ENCODE peak calls at places on chromosomes 5 and 9, in five cellular contexts. Z is bronchial epithelial cell, X is colonic mucosa, L is pancreas, A is heart left ventricle. D is an unnamed sample.

GRCh38 chr9:2291980-2292704 is 277.0 kb downstream of the SMARCA2 start:
- DNase-seq in Z (peak), X (peak), L (no peak), A (no peak), D (peak)

GRCh38 chr9:82011133-82011532 is 22.6 kb downstream of the SPATA31D1 start:
- DNase-seq in Z (no peak), X (no peak), L (no peak), A (no peak), D (no peak)

GRCh38 chr5:45454114-45454513 is 242.1 kb downstream of the HCN1 start:
- DNase-seq in Z (peak), X (no peak), L (peak), A (peak), D (peak)

GRCh38 chr9:136707849-136708517 is 4.4 kb upstream of the DIPK1B start:
- DNase-seq in Z (no peak), X (no peak), L (no peak), A (no peak), D (no peak)

GRCh38 chr5:159097461-159098284 is 2.0 kb downstream of the EBF1 start:
- DNase-seq in Z (no peak), X (no peak), L (no peak), A (peak), D (no peak)

GRCh38 chr5:74378464-74378863 is 262.1 kb downstream of the ENC1 start:
- DNase-seq in Z (peak), X (no peak), L (no peak), A (no peak), D (no peak)

GRCh38 chr5:126967808-126968466 is 62.4 kb downstream of the MARCHF3 start:
- DNase-seq in Z (no peak), X (no peak), L (no peak), A (no peak), D (no peak)

GRCh38 chr5:172452398-172453205 is 1.7 kb downstream of the SH3PXD2B start:
- DNase-seq in Z (peak), X (no peak), L (no peak), A (no peak), D (no peak)

GRCh38 chr5:58042933-58043606 is 416.8 kb downstream of the PLK2 start:
- DNase-seq in Z (peak), X (peak), L (no peak), A (no peak), D (no peak)

GRCh38 chr9:136674786-136675349 is 12.2 kb downstream of the EGFL7 start:
- DNase-seq in Z (no peak), X (peak), L (peak), A (no peak), D (no peak)

GRCh38 chr5:63249960-63250359 is 671.3 kb downstream of the LRRC70 start:
- DNase-seq in Z (peak), X (no peak), L (no peak), A (no peak), D (no peak)

GRCh38 chr5:174625591-174626365 is 98.6 kb upstream of the MSX2 start:
- DNase-seq in Z (no peak), X (no peak), L (no peak), A (no peak), D (no peak)

GRCh38 chr5:174623438-174624019 is 100.9 kb upstream of the MSX2 start:
- DNase-seq in Z (no peak), X (no peak), L (no peak), A (no peak), D (peak)

GRCh38 chr5:174622067-174622466 is 102.3 kb upstream of the MSX2 start:
- DNase-seq in Z (no peak), X (no peak), L (no peak), A (no peak), D (no peak)

GRCh38 chr5:174624754-174625506 is 99.5 kb upstream of the MSX2 start:
- DNase-seq in Z (no peak), X (no peak), L (no peak), A (no peak), D (no peak)

GRCh38 chr5:174623018-174623417 is 101.4 kb upstream of the MSX2 start:
- DNase-seq in Z (no peak), X (no peak), L (no peak), A (no peak), D (no peak)
- H3K4me3 ChIP-seq in Z (no peak), X (no peak), L (no peak), A (no peak), D (no peak)

DNA sequence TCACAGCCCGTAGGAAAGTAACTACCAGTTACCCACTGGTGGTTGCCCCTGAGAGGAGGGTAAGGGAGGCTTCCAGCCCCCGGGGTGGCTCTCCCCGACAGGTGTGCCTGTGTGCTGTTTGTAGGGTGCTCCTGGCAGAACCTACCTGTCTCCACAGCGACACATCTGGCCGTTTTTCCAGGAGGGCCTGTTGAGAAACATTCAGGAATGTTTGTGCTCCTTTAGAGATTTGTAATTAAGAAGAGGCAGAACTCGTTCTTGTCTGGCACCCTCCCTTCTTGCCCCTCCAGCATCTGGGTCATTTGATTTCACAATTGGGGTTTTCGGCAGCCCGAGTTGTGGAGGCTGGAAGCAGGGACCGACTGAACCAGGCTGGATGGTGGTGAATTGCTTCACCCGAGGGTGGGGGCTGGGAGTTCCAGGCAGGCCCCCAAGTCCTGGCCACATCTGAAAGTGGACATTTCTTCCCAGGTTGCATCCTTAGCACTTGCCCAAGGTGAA is 74.2 kb downstream of the WWC1 start:
- DNase-seq in Z (peak), X (peak), L (peak), A (no peak), D (no peak)
- TF ChIP-seq CTCF in Z (peak), X (no peak), L (no peak), A (no peak), D (peak)

GRCh38 chr5:141319699-141320098 is 885 bp downstream of the TAF7 start:
- DNase-seq in Z (no peak), X (no peak), L (no peak), A (no peak), D (no peak)
- H3K4me3 ChIP-seq in Z (peak), X (peak), L (peak), A (peak), D (peak)

DNA sequence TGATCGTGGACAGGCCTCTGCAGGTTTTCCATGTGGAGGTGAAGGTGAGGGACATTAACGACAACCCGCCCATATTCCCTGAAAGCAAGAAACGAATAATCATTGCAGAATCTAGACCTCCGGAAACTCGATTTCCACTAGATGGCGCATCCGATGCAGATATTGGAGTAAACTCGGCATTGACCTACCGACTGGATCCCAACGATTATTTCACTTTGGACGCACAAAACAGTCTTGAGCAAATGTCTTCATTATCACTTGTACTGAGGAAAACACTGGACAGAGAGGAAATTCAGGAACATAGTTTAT is 621 bp downstream of the PCDHA13 start:
- DNase-seq in Z (peak), X (no peak), L (no peak), A (no peak), D (peak)
- TF ChIP-seq CTCF in Z (no peak), X (no peak), L (no peak), A (no peak), D (peak)

GRCh38 chr5:133246053-133246370 is 194.2 kb downstream of the HSPA4 start:
- DNase-seq in Z (no peak), X (no peak), L (no peak), A (no peak), D (no peak)

GRCh38 chr5:133246376-133247144 is 194.7 kb downstream of the HSPA4 start:
- DNase-seq in Z (no peak), X (no peak), L (no peak), A (no peak), D (no peak)

GRCh38 chr5:133244242-133244641 is 192.4 kb downstream of the HSPA4 start:
- DNase-seq in Z (peak), X (no peak), L (no peak), A (no peak), D (no peak)

GRCh38 chr5:133247145-133247709 is 195.4 kb downstream of the HSPA4 start:
- DNase-seq in Z (no peak), X (no peak), L (no peak), A (no peak), D (no peak)

DNA sequence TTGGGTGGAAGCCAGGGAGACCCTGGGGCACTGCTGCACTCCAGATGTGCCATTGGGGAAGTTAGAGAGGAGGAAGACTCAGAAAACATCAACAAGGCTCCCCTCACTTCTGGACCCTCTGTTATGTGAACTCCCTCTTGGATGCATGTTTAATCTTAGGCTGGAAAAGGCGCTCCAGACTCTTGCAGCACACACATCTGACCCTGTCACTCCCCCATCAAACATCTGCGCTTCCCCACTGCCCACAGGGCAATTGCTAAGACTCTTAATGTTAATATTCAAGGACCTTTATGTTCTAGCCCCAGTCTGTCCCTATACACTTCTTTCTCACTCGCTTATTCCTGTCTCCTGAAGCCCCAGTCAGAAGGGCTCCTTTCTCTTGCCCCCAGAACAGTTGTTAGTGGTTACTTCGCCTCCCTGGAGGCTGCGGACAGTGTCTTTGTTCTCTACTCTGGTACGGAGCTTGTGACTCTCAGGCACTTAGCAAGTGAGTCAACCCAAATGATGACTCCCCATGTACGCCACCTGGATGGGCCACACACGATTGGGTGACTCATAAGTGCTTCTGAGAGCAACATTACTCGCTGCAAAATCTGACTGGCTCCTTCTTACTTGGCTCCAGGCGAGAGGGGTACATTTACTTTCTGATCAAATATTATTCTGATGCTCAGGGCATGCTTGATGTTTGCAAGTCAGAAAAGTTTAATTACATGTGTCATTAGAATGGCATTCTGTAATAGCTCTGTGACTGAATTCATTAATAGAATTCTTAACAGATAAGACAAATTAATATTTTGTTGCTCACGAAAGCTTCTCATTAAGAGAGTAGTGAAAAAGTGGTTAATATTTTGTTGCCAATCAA is 193.6 kb downstream of the HSPA4 start:
- DNase-seq in Z (peak), X (no peak), L (no peak), A (no peak), D (no peak)
- H3K4me3 ChIP-seq in Z (no peak), X (no peak), L (no peak), A (no peak), D (no peak)

GRCh38 chr5:77230727-77231469 is 20.4 kb downstream of the PDE8B start:
- DNase-seq in Z (no peak), X (no peak), L (no peak), A (no peak), D (no peak)
- TF ChIP-seq CTCF in Z (no peak), X (no peak), L (no peak), A (peak), D (peak)

DNA sequence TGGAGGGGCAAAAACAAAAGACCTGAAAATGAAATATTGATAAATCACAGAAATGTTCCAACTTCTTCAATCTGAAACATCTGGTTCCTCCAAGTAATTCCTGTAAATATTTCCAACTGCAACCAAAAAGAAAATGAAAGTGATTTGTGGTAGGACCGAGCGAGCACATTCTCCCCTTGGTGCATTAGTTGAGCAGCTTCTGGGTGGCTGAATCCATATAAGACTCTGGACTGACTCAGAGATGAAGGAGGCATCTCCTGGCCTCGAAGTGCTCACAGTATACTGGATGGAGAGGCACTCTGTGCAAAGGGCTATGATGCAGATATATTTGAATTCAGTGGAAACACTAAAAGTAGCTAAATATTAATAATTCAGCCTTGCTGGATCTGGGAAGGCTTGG is 265.0 kb downstream of the MARCHF11 start:
- DNase-seq in Z (no peak), X (no peak), L (no peak), A (no peak), D (no peak)
- H3K4me3 ChIP-seq in Z (no peak), X (no peak), L (no peak), A (peak), D (no peak)

D was measured in LNCaP clone FGC.